ENCODE peak calls at places on chromosomes 4 and X, in nine cellular contexts. Z, B, E, P, Q, L, G, I and V are unnamed samples. For H3K27me3, the result is how much of the 10 kb centered on the place peaks cover.

GRCh38 chrX:13167444-13168207 is 123.2 kb upstream of the FAM9C start:
- DNase-seq in G (no peak), L (no peak), I (peak), Q (peak), P (no peak), B (peak), Z (no peak), E (no peak), V (no peak)

GRCh38 chr4:74654230-74654681 is 140.1 kb downstream of the BTC start:
- DNase-seq in P (no peak), I (peak), E (no peak), B (no peak), L (peak), G (no peak), Q (no peak), Z (no peak), V (peak)

GRCh38 chr4:176949022-176949421 is 156.3 kb upstream of the VEGFC start:
- DNase-seq in G (no peak), L (no peak), I (no peak), Z (no peak), Q (no peak), E (no peak), P (no peak), B (no peak), V (no peak)

GRCh38 chr4:114479595-114479994 is 119.0 kb upstream of the UGT8 start:
- DNase-seq in Z (no peak), P (no peak), E (no peak), G (no peak), Q (no peak), L (no peak), I (no peak), B (no peak), V (no peak)

GRCh38 chrX:40175416-40176255 is 77.9 kb upstream of the BCOR start:
- DNase-seq in Z (peak), P (peak), G (peak), I (peak), Q (peak), B (peak), E (peak), L (peak), V (no peak)

GRCh38 chr4:71290074-71290473 is 48.7 kb upstream of the SLC4A4 start:
- DNase-seq in G (no peak), Z (no peak), P (no peak), B (peak), E (no peak), L (no peak), Q (no peak), I (peak), V (peak)

GRCh38 chr4:8217871-8218270 is 18.8 kb downstream of the SH3TC1 start:
- DNase-seq in Z (no peak), Q (no peak), B (no peak), L (no peak), I (no peak), P (no peak), G (peak), E (no peak), V (no peak)

GRCh38 chr4:111639120-111639519 is 506.1 kb upstream of the FAM241A start:
- DNase-seq in Q (no peak), Z (no peak), L (peak), G (no peak), P (no peak), B (peak), I (peak), E (no peak), V (no peak)

GRCh38 chrX:154981116-154981411 is 41.5 kb downstream of the F8 start:
- DNase-seq in G (no peak), Q (no peak), I (no peak), Z (no peak), L (no peak), P (no peak), E (no peak), B (no peak), V (no peak)

GRCh38 chrX:154979671-154980070 is 42.9 kb downstream of the F8 start:
- DNase-seq in Z (no peak), I (no peak), G (no peak), B (no peak), E (no peak), P (peak), Q (no peak), L (no peak), V (no peak)

GRCh38 chrX:154980330-154981115 is 42.0 kb downstream of the F8 start:
- DNase-seq in E (peak), B (peak), Z (peak), P (peak), G (peak), L (peak), Q (peak), I (peak), V (peak)
- H3K4me3 ChIP-seq in E (no peak), B (peak), Z (peak), P (peak), G (peak), L (peak), Q (peak), I (peak), V (peak)

GRCh38 chr4:123417813-123418212 is 21.2 kb downstream of the SPRY1 start:
- DNase-seq in P (no peak), G (no peak), L (no peak), Z (no peak), E (no peak), Q (no peak), B (peak), I (no peak), V (no peak)
- H3K27me3 ChIP-seq in P (under half), G (under half), L (under half), Z (under half), E (under half), Q (under half), B (under half), I (under half), V (under half)

DNA sequence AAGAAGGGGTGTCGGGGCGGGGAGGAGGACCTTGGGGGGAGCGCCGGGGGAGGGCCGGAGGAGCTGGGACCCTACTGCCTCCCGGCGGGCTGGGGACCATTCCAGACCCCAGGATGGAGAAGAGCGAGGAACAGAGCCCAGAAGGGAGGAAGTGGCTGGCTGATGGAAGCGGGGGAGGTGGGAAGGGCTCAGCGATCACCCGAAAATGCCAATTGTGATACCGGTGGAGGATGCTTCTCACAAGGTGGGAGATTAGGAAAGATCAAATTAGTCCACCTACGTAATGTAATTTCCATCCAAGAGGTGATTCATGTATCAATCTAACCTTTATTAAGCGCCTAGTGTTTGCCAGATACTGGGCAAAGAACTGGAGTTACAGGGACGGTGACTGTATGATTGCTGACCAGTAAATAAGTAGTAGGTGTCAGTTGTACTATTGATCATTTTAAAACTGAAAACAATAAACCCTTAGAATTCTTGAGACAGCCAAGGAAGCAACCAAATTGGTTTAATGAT is 456 bp upstream of the RAI2 start:
- DNase-seq in Q (no peak), E (no peak), Z (no peak), B (no peak), P (no peak), G (no peak), I (no peak), L (no peak), V (no peak)
- H3K4me3 ChIP-seq in Q (no peak), E (peak), Z (peak), B (no peak), P (peak), G (peak), I (no peak), L (peak), V (no peak)

DNA sequence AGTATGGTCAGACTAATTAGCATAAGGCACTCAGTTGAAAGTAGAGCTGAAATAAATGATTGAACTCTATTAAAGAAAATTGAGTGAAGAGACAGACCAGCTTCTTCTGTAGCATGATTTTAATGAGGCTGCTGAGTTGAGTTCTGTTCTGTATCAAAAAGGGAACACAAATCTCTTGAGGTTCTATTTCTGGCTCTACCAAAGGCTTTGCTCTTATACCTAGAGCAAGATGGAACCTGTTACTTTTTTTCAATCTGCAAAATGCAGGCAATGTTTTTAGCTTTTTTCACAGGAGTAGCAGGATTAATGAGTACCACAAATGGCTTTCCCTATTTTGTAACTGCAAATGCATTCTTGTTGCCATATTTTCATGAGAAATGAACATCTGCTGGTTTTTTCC is 4.2 kb upstream of the ERVMER34-1 start:
- DNase-seq in P (no peak), Z (no peak), G (no peak), L (no peak), Q (no peak), B (no peak), I (no peak), E (no peak), V (no peak)
- H3K27me3 ChIP-seq in P (under half), Z (under half), G (under half), L (under half), Q (under half), B (under half), I (under half), E (under half), V (under half)

GRCh38 chr4:87240341-87240740 is 19.9 kb upstream of the KLHL8 start:
- DNase-seq in E (no peak), G (no peak), P (no peak), I (no peak), L (no peak), B (peak), Z (no peak), Q (peak), V (no peak)
- H3K4me3 ChIP-seq in E (no peak), G (no peak), P (no peak), I (no peak), L (no peak), B (no peak), Z (no peak), Q (no peak), V (no peak)

GRCh38 chr4:6468376-6468775 is 4.0 kb downstream of the PPP2R2C start:
- DNase-seq in Q (no peak), L (no peak), G (no peak), B (no peak), E (no peak), P (no peak), Z (no peak), I (no peak), V (no peak)

GRCh38 chr4:6467600-6467999 is 4.8 kb downstream of the PPP2R2C start:
- DNase-seq in Q (no peak), E (peak), P (no peak), Z (no peak), B (no peak), I (no peak), L (no peak), G (no peak), V (no peak)

GRCh38 chr4:6469898-6470501 is 2.4 kb downstream of the PPP2R2C start:
- DNase-seq in I (no peak), L (no peak), B (no peak), P (no peak), Q (no peak), Z (no peak), E (no peak), G (no peak), V (no peak)

GRCh38 chr4:6470502-6471302 is 1.7 kb downstream of the PPP2R2C start:
- DNase-seq in Z (peak), E (peak), G (peak), Q (peak), I (peak), B (peak), L (no peak), P (no peak), V (no peak)

GRCh38 chr4:6469144-6469543 is 3.3 kb downstream of the PPP2R2C start:
- DNase-seq in P (no peak), G (no peak), I (no peak), Q (no peak), Z (no peak), L (no peak), E (no peak), B (no peak), V (no peak)
- H3K27me3 ChIP-seq in P (half or more), G (half or more), I (under half), Q (under half), Z (half or more), L (under half), E (under half), B (half or more), V (under half)